ENCODE peak calls at places on chromosomes 11 and 22, in seven cellular contexts. One of them, this sample, is unnamed.

GRCh38 chr11:93905384-93905783 is 55.0 kb upstream of the VSTM5 start:
- DNase-seq in lower lobe of right lung: no peak
- DNase-seq in NCI-H2081 treated with DMSO at 0.1 percent for 48 hours: no peak
- DNase-seq in right lobe of liver: no peak
- DNase-seq in T-helper 2 cell treated with Interferon-gamma antibody and Interleukin-4, amounts not matched to agents 5 μg/mL and 100 μg/mL, for 36 hours: no peak
- DNase-seq in CD8-positive, alpha-beta T cell: no peak
- DNase-seq in AG09319: no peak
- DNase-seq in this sample: no peak

GRCh38 chr11:110337570-110338193 is 41.3 kb upstream of the RDX start:
- DNase-seq in T-helper 2 cell treated with Interferon-gamma antibody and Interleukin-4, amounts not matched to agents 5 μg/mL and 100 μg/mL, for 36 hours: peak
- DNase-seq in lower lobe of right lung: no peak
- DNase-seq in AG09319: no peak
- DNase-seq in right lobe of liver: no peak
- DNase-seq in CD8-positive, alpha-beta T cell: no peak
- DNase-seq in NCI-H2081 treated with DMSO at 0.1 percent for 48 hours: no peak
- DNase-seq in this sample: no peak

GRCh38 chr11:64649304-64649703 is 58.3 kb downstream of the SLC22A12 start:
- DNase-seq in CD8-positive, alpha-beta T cell: no peak
- DNase-seq in AG09319: no peak
- DNase-seq in T-helper 2 cell treated with Interferon-gamma antibody and Interleukin-4, amounts not matched to agents 5 μg/mL and 100 μg/mL, for 36 hours: no peak
- DNase-seq in lower lobe of right lung: no peak
- DNase-seq in NCI-H2081 treated with DMSO at 0.1 percent for 48 hours: no peak
- DNase-seq in right lobe of liver: no peak
- DNase-seq in this sample: no peak

GRCh38 chr11:28877366-28877765 is 769.2 kb downstream of the METTL15 start:
- DNase-seq in AG09319: no peak
- DNase-seq in T-helper 2 cell treated with Interferon-gamma antibody and Interleukin-4, amounts not matched to agents 5 μg/mL and 100 μg/mL, for 36 hours: no peak
- DNase-seq in NCI-H2081 treated with DMSO at 0.1 percent for 48 hours: no peak
- DNase-seq in lower lobe of right lung: no peak
- DNase-seq in CD8-positive, alpha-beta T cell: no peak
- DNase-seq in right lobe of liver: no peak
- DNase-seq in this sample: no peak

GRCh38 chr22:48055827-48056226 is 1293.4 kb downstream of the TBC1D22A start:
- DNase-seq in CD8-positive, alpha-beta T cell: no peak
- DNase-seq in lower lobe of right lung: no peak
- DNase-seq in T-helper 2 cell treated with Interferon-gamma antibody and Interleukin-4, amounts not matched to agents 5 μg/mL and 100 μg/mL, for 36 hours: no peak
- DNase-seq in right lobe of liver: no peak
- DNase-seq in AG09319: no peak
- DNase-seq in NCI-H2081 treated with DMSO at 0.1 percent for 48 hours: no peak
- DNase-seq in this sample: no peak

GRCh38 chr11:76939219-76939631 is 78.5 kb downstream of the ACER3 start:
- DNase-seq in lower lobe of right lung: no peak
- DNase-seq in right lobe of liver: no peak
- DNase-seq in CD8-positive, alpha-beta T cell: no peak
- DNase-seq in NCI-H2081 treated with DMSO at 0.1 percent for 48 hours: no peak
- DNase-seq in T-helper 2 cell treated with Interferon-gamma antibody and Interleukin-4, amounts not matched to agents 5 μg/mL and 100 μg/mL, for 36 hours: no peak
- DNase-seq in AG09319: no peak
- DNase-seq in this sample: no peak

GRCh38 chr11:80872116-80872728 is 1431.4 kb upstream of the TENM4 start:
- DNase-seq in AG09319: no peak
- DNase-seq in right lobe of liver: no peak
- DNase-seq in lower lobe of right lung: no peak
- DNase-seq in T-helper 2 cell treated with Interferon-gamma antibody and Interleukin-4, amounts not matched to agents 5 μg/mL and 100 μg/mL, for 36 hours: no peak
- DNase-seq in NCI-H2081 treated with DMSO at 0.1 percent for 48 hours: no peak
- DNase-seq in CD8-positive, alpha-beta T cell: no peak
- DNase-seq in this sample: no peak

GRCh38 chr22:19775496-19776325 is 15.1 kb downstream of the TBX1 start:
- DNase-seq in NCI-H2081 treated with DMSO at 0.1 percent for 48 hours: no peak
- DNase-seq in lower lobe of right lung: no peak
- DNase-seq in T-helper 2 cell treated with Interferon-gamma antibody and Interleukin-4, amounts not matched to agents 5 μg/mL and 100 μg/mL, for 36 hours: no peak
- DNase-seq in CD8-positive, alpha-beta T cell: no peak
- DNase-seq in AG09319: no peak
- DNase-seq in right lobe of liver: peak
- DNase-seq in this sample: no peak

This sample was measured in naive B cell.